ENCODE peak calls at places on chromosomes 16 and 17, in six cellular contexts. One of them, this sample, is unnamed.

GRCh38 chr16:54987081-54987480 is 56.4 kb downstream of the IRX5 start:
- DNase-seq in HFF-Myc: no peak
- DNase-seq in psoas muscle: no peak
- DNase-seq in H9: no peak
- DNase-seq in colonic mucosa: no peak
- DNase-seq in T-helper 2 cell: no peak
- DNase-seq in this sample: no peak

GRCh38 chr17:17058304-17058703 is 16.0 kb downstream of the MPRIP start:
- DNase-seq in colonic mucosa: no peak
- DNase-seq in H9: peak; percentile 23
- DNase-seq in HFF-Myc: no peak
- DNase-seq in T-helper 2 cell: no peak
- DNase-seq in psoas muscle: no peak
- DNase-seq in this sample: no peak

GRCh38 chr17:45264988-45265387 is 3.1 kb upstream of the SPATA32 start:
- DNase-seq in H9: no peak
- DNase-seq in T-helper 2 cell: no peak
- DNase-seq in HFF-Myc: no peak
- DNase-seq in psoas muscle: no peak
- DNase-seq in colonic mucosa: no peak
- DNase-seq in this sample: peak; percentile 83

GRCh38 chr16:48811478-48811877 is 201.5 kb upstream of the N4BP1 start:
- DNase-seq in HFF-Myc: no peak
- DNase-seq in T-helper 2 cell: no peak
- DNase-seq in H9: peak; percentile 57
- DNase-seq in psoas muscle: no peak
- DNase-seq in colonic mucosa: no peak
- DNase-seq in this sample: no peak

GRCh38 chr17:81483085-81483861 is 29.3 kb downstream of the ACTG1 start:
- DNase-seq in T-helper 2 cell: no peak
- DNase-seq in HFF-Myc: no peak
- DNase-seq in colonic mucosa: peak; percentile 32
- DNase-seq in psoas muscle: peak; percentile 82
- DNase-seq in H9: peak; percentile 69
- DNase-seq in this sample: no peak

GRCh38 chr17:74502866-74503265 is 28.4 kb downstream of the CD300LB start:
- DNase-seq in colonic mucosa: no peak
- DNase-seq in psoas muscle: no peak
- DNase-seq in H9: no peak
- DNase-seq in T-helper 2 cell: no peak
- DNase-seq in HFF-Myc: no peak
- DNase-seq in this sample: no peak

GRCh38 chr16:49848530-49848929 is 7.4 kb downstream of the ZNF423 start:
- DNase-seq in T-helper 2 cell: no peak
- DNase-seq in psoas muscle: no peak
- DNase-seq in H9: no peak
- DNase-seq in colonic mucosa: no peak
- DNase-seq in HFF-Myc: no peak
- DNase-seq in this sample: no peak

GRCh38 chr17:17096438-17097178 is 54.4 kb downstream of the MPRIP start:
- DNase-seq in T-helper 2 cell: no peak
- DNase-seq in HFF-Myc: no peak
- DNase-seq in colonic mucosa: no peak
- DNase-seq in psoas muscle: peak; percentile 73
- DNase-seq in H9: no peak
- DNase-seq in this sample: peak; percentile 72

GRCh38 chr16:35311475-35311874 is 1852.1 kb downstream of the TP53TG3F start:
- DNase-seq in T-helper 2 cell: no peak
- DNase-seq in H9: no peak
- DNase-seq in colonic mucosa: no peak
- DNase-seq in psoas muscle: no peak
- DNase-seq in HFF-Myc: no peak
- DNase-seq in this sample: no peak

GRCh38 chr16:89094252-89094901 is 725 bp downstream of the ACSF3 start:
- DNase-seq in H9: no peak
- DNase-seq in HFF-Myc: no peak
- DNase-seq in colonic mucosa: peak; percentile 46
- DNase-seq in T-helper 2 cell: no peak
- DNase-seq in psoas muscle: no peak
- DNase-seq in this sample: peak; percentile 61

GRCh38 chr16:4944333-4945281 is 7.7 kb upstream of the PPL start:
- DNase-seq in T-helper 2 cell: no peak
- DNase-seq in HFF-Myc: peak; percentile 92
- DNase-seq in psoas muscle: peak; percentile 93
- DNase-seq in H9: peak; percentile 90
- DNase-seq in colonic mucosa: peak; percentile 87
- DNase-seq in this sample: peak; percentile 77

GRCh38 chr17:59503489-59503888 is 61.9 kb upstream of the DHX40 start:
- DNase-seq in colonic mucosa: no peak
- DNase-seq in T-helper 2 cell: no peak
- DNase-seq in psoas muscle: no peak
- DNase-seq in H9: no peak
- DNase-seq in HFF-Myc: no peak
- DNase-seq in this sample: no peak

GRCh38 chr17:68595496-68595895 is 5.7 kb downstream of the FAM20A start:
- DNase-seq in HFF-Myc: no peak
- DNase-seq in H9: no peak
- DNase-seq in psoas muscle: peak; percentile 60
- DNase-seq in colonic mucosa: no peak
- DNase-seq in T-helper 2 cell: no peak
- DNase-seq in this sample: no peak

GRCh38 chr17:15332338-15332737 is 9.1 kb downstream of the TEKT3 start:
- DNase-seq in HFF-Myc: no peak
- DNase-seq in colonic mucosa: no peak
- DNase-seq in T-helper 2 cell: no peak
- DNase-seq in H9: peak; percentile 94
- DNase-seq in psoas muscle: no peak
- DNase-seq in this sample: no peak

GRCh38 chr17:19759934-19760530 is 11.9 kb upstream of the ALDH3A1 start:
- DNase-seq in psoas muscle: peak; percentile 41
- DNase-seq in colonic mucosa: no peak
- DNase-seq in T-helper 2 cell: no peak
- DNase-seq in H9: peak; percentile 63
- DNase-seq in HFF-Myc: no peak
- DNase-seq in this sample: no peak